ENCODE peak calls at places on chromosome 5, in four cellular contexts. M, P, Y and Q are unnamed samples.

GRCh38 chr5:149632311-149633251 is 51.3 kb downstream of the ARHGEF37 start:
- DNase-seq in Y (no peak), M (no peak), P (peak), Q (peak)

GRCh38 chr5:137195483-137195882 is 303.6 kb downstream of the SPOCK1 start:
- DNase-seq in P (peak), Y (no peak), M (no peak), Q (no peak)

GRCh38 chr5:176508603-176509002 is 28.6 kb downstream of the RNF44 start:
- DNase-seq in M (no peak), Y (no peak), P (no peak), Q (no peak)

GRCh38 chr5:20656262-20656661 is 668.3 kb upstream of the CDH18 start:
- DNase-seq in Y (no peak), M (no peak), P (no peak), Q (no peak)

GRCh38 chr5:116410345-116410890 is 164.2 kb downstream of the SEMA6A start:
- DNase-seq in P (no peak), M (no peak), Y (no peak), Q (no peak)

GRCh38 chr5:133635051-133635450 is 22.7 kb upstream of the FSTL4 start:
- DNase-seq in P (peak), M (no peak), Y (no peak), Q (peak)

GRCh38 chr5:6634788-6635430 is 1.7 kb downstream of the SRD5A1 start:
- DNase-seq in Y (no peak), P (no peak), M (no peak), Q (no peak)

GRCh38 chr5:138461343-138462125 is 3.7 kb upstream of the EGR1 start:
- DNase-seq in M (no peak), P (peak), Y (peak), Q (no peak)

GRCh38 chr5:95081500-95082355 is 203.2 kb downstream of the MCTP1 start:
- DNase-seq in Y (peak), M (no peak), P (peak), Q (peak)

GRCh38 chr5:94432499-94432898 is 185.9 kb downstream of the KIAA0825 start:
- DNase-seq in Y (no peak), M (no peak), P (no peak), Q (peak)

GRCh38 chr5:119218830-119219782 is 136.7 kb upstream of the TNFAIP8 start:
- DNase-seq in P (no peak), M (no peak), Y (no peak), Q (no peak)

GRCh38 chr5:116575635-116576042 is 1.0 kb upstream of the SEMA6A start:
- DNase-seq in P (no peak), Y (peak), M (peak), Q (no peak)

GRCh38 chr5:164013077-164013670 is 507.8 kb downstream of the MAT2B start:
- DNase-seq in P (peak), M (peak), Y (peak), Q (peak)

GRCh38 chr5:33931136-33931535 is 5.0 kb upstream of the RXFP3 start:
- DNase-seq in P (no peak), Y (no peak), M (no peak), Q (no peak)

GRCh38 chr5:75566710-75567309 is 44.4 kb upstream of the ANKDD1B start:
- DNase-seq in P (peak), Y (no peak), M (no peak), Q (peak)

GRCh38 chr5:12023614-12024241 is 119.5 kb upstream of the CTNND2 start:
- DNase-seq in Y (no peak), P (peak), M (peak), Q (no peak)

GRCh38 chr5:32231929-32232328 is 57.8 kb upstream of the GOLPH3 start:
- DNase-seq in P (no peak), Y (no peak), M (no peak), Q (no peak)

GRCh38 chr5:168803541-168803940 is 224.4 kb upstream of the PANK3 start:
- DNase-seq in Y (no peak), M (no peak), P (no peak), Q (no peak)

GRCh38 chr5:113162770-113163169 is 186.2 kb downstream of the DCP2 start:
- DNase-seq in M (no peak), Y (no peak), P (no peak), Q (peak)

GRCh38 chr5:144017631-144018030 is 152.8 kb downstream of the YIPF5 start:
- DNase-seq in P (no peak), Y (no peak), M (no peak), Q (no peak)

GRCh38 chr5:2190549-2190948 is 307.8 kb upstream of the IRX4 start:
- DNase-seq in Y (peak), P (no peak), M (no peak), Q (no peak)

DNA sequence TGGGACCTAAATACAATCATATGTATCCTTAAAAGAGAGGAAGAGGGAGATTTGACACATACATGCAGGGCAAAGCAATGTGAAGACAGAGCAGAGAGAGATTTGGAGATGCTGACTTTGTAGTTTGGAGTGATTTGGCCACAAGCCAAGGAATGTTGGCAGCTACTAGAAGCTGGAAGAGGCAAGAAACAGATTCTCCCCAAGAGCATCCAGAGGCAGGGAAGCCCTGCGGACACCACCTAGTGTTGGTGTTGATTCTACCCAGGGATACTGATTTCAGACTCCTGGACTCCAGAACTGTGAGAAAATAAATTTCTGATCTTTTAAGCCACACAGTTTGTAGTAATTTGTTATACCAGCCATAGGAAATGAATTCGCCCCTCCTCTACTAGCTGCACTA is 64.9 kb upstream of the OSMR start:
- DNase-seq in P (peak), Y (peak), M (no peak), Q (peak)
- TF ChIP-seq CTCF in P (peak), Y (no peak), M (no peak), Q (peak)

GRCh38 chr5:68274847-68275700 is 59.5 kb downstream of the PIK3R1 start:
- DNase-seq in P (no peak), Y (no peak), M (no peak), Q (no peak)

GRCh38 chr5:68277427-68277826 is 61.9 kb downstream of the PIK3R1 start:
- DNase-seq in P (no peak), M (no peak), Y (no peak), Q (no peak)

GRCh38 chr5:68282001-68282400 is 66.4 kb downstream of the PIK3R1 start:
- DNase-seq in P (no peak), M (no peak), Y (no peak), Q (no peak)

GRCh38 chr5:68276740-68277139 is 61.2 kb downstream of the PIK3R1 start:
- DNase-seq in P (no peak), Y (no peak), M (no peak), Q (no peak)

GRCh38 chr5:68279960-68280359 is 64.4 kb downstream of the PIK3R1 start:
- DNase-seq in M (no peak), Y (no peak), P (no peak), Q (no peak)
- H3K4me3 ChIP-seq in M (no peak), Y (no peak), P (no peak), Q (no peak)

GRCh38 chr5:73297430-73297829 is 124.4 kb downstream of the TMEM174 start:
- DNase-seq in M (no peak), Y (no peak), P (no peak), Q (no peak)

GRCh38 chr5:73296772-73297171 is 123.8 kb downstream of the TMEM174 start:
- DNase-seq in P (no peak), M (no peak), Y (no peak), Q (no peak)

GRCh38 chr5:73292816-73293459 is 119.9 kb downstream of the TMEM174 start:
- DNase-seq in M (no peak), P (no peak), Y (no peak), Q (no peak)

GRCh38 chr5:73298251-73299016 is 125.4 kb downstream of the TMEM174 start:
- DNase-seq in P (no peak), M (no peak), Y (no peak), Q (no peak)

DNA sequence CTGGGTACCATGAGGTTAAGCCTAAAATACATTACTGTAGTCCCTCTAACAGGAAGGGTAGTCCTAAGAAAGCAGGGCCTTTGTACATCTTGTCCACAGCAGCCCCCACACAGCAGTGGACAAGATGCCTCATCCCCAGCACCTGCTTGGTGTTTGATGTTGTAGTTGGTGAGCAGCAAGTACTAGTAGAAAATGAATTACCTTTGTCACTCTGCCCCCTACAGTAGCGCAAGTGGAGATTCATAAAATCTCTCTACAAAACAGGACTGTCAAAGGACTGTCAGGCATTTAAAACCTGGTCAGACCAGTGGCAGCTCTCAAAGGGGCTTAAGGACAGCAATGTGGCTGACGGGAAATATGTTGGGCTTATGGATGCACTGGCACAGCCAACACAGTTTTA is 122.5 kb downstream of the TMEM174 start:
- DNase-seq in P (peak), M (peak), Y (no peak), Q (no peak)
- TF ChIP-seq CTCF in P (no peak), M (peak), Y (no peak), Q (peak)

GRCh38 chr5:73415617-73416016 is 33.0 kb downstream of the FOXD1 start:
- DNase-seq in Y (no peak), P (no peak), M (no peak), Q (no peak)

GRCh38 chr5:73417307-73418035 is 31.1 kb downstream of the FOXD1 start:
- DNase-seq in Y (no peak), P (no peak), M (no peak), Q (no peak)

GRCh38 chr5:73418244-73418691 is 30.3 kb downstream of the FOXD1 start:
- DNase-seq in Y (no peak), M (no peak), P (no peak), Q (no peak)

GRCh38 chr5:73422164-73422563 is 26.4 kb downstream of the FOXD1 start:
- DNase-seq in P (no peak), Y (no peak), M (no peak), Q (no peak)

DNA sequence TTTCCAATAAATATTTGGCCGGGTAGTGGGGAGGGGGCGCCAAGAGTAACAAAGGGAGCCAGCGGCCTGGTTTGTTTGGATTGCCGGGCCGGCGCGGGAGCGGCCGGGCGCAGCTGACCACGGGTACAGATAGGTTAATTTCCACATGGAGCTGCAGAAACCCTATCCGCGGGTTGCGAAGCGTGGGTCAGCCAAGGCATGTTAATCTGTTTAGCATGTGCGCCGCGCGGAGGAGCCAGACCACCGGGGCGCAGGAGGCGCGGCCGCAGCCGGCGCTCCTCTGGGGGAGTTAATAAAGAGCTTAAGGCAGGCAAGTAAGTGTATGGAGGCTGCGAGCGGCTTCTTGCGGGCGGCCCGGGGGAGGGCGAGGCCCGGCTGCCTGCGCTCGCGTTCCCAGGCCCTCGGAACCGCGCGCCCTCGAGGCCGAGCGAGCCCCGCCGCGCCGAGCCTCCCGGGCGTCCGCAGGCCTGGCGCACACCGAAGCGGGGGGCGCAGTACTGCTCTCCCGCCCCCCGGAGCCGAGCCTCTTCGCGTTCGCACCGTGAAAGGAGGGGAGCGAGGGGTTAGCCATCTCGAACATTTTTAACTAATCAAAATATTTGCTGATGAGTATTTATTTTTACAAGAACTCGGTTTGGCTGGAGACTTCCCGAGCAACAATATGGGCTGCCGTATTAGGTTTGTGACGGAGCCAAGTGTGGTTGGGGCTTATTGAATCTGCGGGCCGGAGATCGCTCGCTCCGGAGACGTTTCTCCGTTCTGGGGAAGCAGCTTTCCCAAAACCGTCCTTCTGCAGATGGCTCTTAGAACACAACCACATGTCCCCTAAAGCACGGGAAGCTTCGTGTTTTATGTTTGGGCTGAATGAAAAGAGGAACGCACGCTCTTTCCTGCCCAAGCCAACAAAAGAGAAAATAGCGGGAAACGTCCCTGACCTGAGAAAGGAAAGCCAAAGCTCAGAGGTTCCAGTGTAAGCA is 28.9 kb downstream of the FOXD1 start:
- DNase-seq in M (no peak), P (no peak), Y (no peak), Q (no peak)
- H3K4me3 ChIP-seq in M (no peak), P (no peak), Y (peak), Q (peak)

GRCh38 chr5:142716963-142717362 is 31.1 kb upstream of the FGF1 start:
- DNase-seq in M (peak), Y (peak), P (peak), Q (no peak)
- TF ChIP-seq CTCF in M (peak), Y (no peak), P (no peak), Q (peak)